ENCODE peak calls at places on chromosome 15, in four cellular contexts. A, K, T and D are unnamed samples.

GRCh38 chr15:42344763-42345162 is 14.5 kb upstream of the CAPN3 start:
- DNase-seq in A (no peak), K (no peak), T (no peak), D (no peak)

GRCh38 chr15:98779463-98780071 is 131.2 kb downstream of the IGF1R start:
- DNase-seq in A (peak), K (no peak), T (peak), D (peak)

GRCh38 chr15:99153026-99153535 is 48.2 kb downstream of the SYNM start:
- DNase-seq in A (no peak), K (peak), T (no peak), D (no peak)

GRCh38 chr15:47415539-47415971 is 301.8 kb upstream of the SEMA6D start:
- DNase-seq in A (no peak), K (no peak), T (no peak), D (no peak)

GRCh38 chr15:31353931-31354330 is 27.3 kb downstream of the KLF13 start:
- DNase-seq in A (no peak), K (no peak), T (no peak), D (no peak)

GRCh38 chr15:44148580-44148979 is 46.5 kb downstream of the FRMD5 start:
- DNase-seq in A (no peak), K (no peak), T (no peak), D (no peak)

GRCh38 chr15:43204016-43204901 is 16.6 kb downstream of the EPB42 start:
- DNase-seq in A (peak), K (no peak), T (peak), D (no peak)

GRCh38 chr15:57444877-57445513 is 68.7 kb downstream of the CGNL1 start:
- DNase-seq in A (no peak), K (no peak), T (no peak), D (no peak)

GRCh38 chr15:95325763-95326688 is 1004.5 kb upstream of the NR2F2 start:
- DNase-seq in A (no peak), K (no peak), T (no peak), D (no peak)

GRCh38 chr15:64740361-64741170 is 34.8 kb downstream of the RBPMS2 start:
- DNase-seq in A (no peak), K (no peak), T (peak), D (no peak)

GRCh38 chr15:60592386-60593339 is 113.7 kb upstream of the ICE2 start:
- DNase-seq in A (peak), K (peak), T (peak), D (peak)

GRCh38 chr15:60589728-60590127 is 110.8 kb upstream of the ICE2 start:
- DNase-seq in A (no peak), K (no peak), T (no peak), D (no peak)

GRCh38 chr15:60591491-60592385 is 112.8 kb upstream of the ICE2 start:
- DNase-seq in A (peak), K (no peak), T (peak), D (no peak)

GRCh38 chr15:60589253-60589652 is 110.3 kb upstream of the ICE2 start:
- DNase-seq in A (no peak), K (no peak), T (no peak), D (no peak)

GRCh38 chr15:60590935-60591490 is 112.1 kb upstream of the ICE2 start:
- DNase-seq in A (peak), K (no peak), T (peak), D (no peak)
- TF ChIP-seq CTCF in A (no peak), K (no peak), T (no peak), D (no peak)

DNA sequence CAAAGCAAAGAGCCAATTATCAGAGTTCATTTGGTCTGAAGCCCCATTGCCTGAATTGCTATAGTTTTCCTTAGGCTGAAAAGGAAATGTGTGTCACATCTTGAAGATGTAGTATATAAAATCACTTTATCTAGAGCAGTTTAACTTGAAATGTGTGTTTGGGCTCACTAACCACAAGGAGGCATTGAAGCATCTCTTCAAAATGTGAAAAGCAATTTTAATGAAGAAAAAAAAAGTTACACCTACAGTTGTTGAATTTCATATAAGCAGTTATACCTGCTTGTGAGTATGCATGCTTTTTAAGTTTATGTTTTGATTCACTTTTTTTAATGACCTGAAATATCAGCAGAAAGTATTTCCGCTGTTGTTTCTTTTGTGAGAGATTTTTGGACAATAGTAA is 129.3 kb downstream of the IQCH start:
- DNase-seq in A (no peak), K (no peak), T (no peak), D (no peak)
- TF ChIP-seq CTCF in A (no peak), K (no peak), T (no peak), D (no peak)

DNA sequence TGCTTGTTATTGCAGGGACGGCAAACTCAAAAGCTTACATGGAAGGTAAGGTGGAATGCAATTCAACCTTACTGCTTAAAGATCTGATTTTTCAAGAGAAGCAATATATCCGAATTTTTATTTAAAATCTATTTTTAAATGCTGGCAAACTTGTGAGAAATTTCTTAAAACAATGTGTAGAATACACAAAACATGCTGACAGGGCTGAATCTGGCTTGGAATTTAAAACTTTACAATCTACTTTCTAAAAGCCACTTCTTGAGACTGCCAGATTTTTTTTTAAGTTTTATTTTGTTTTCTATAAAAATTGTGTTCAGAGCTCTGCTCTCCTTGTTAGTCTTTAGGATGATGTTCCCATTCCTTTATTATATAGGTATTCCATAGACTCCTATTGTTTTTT is 146.7 kb downstream of the ADAM10 start:
- DNase-seq in A (no peak), K (no peak), T (no peak), D (no peak)
- TF ChIP-seq CTCF in A (no peak), K (no peak), T (no peak), D (no peak)

GRCh38 chr15:40336129-40337122 is 4.3 kb downstream of the CCDC9B start:
- DNase-seq in A (no peak), K (no peak), T (peak), D (no peak)
- TF ChIP-seq CTCF in A (no peak), K (no peak), T (peak), D (no peak)

GRCh38 chr15:78069630-78070029 is 7.9 kb downstream of the TBC1D2B start:
- DNase-seq in A (no peak), K (no peak), T (no peak), D (no peak)
- TF ChIP-seq CTCF in A (no peak), K (no peak), T (peak), D (no peak)

GRCh38 chr15:73682597-73683090 is 1.5 kb upstream of the CD276 start:
- DNase-seq in A (no peak), K (no peak), T (no peak), D (no peak)

GRCh38 chr15:73685561-73685960 is 1.4 kb downstream of the CD276 start:
- DNase-seq in A (no peak), K (no peak), T (no peak), D (no peak)

GRCh38 chr15:73683257-73683623 is 943 bp upstream of the CD276 start:
- DNase-seq in A (no peak), K (no peak), T (no peak), D (no peak)

GRCh38 chr15:73681856-73682596 is 2.2 kb upstream of the CD276 start:
- DNase-seq in A (no peak), K (no peak), T (no peak), D (no peak)

DNA sequence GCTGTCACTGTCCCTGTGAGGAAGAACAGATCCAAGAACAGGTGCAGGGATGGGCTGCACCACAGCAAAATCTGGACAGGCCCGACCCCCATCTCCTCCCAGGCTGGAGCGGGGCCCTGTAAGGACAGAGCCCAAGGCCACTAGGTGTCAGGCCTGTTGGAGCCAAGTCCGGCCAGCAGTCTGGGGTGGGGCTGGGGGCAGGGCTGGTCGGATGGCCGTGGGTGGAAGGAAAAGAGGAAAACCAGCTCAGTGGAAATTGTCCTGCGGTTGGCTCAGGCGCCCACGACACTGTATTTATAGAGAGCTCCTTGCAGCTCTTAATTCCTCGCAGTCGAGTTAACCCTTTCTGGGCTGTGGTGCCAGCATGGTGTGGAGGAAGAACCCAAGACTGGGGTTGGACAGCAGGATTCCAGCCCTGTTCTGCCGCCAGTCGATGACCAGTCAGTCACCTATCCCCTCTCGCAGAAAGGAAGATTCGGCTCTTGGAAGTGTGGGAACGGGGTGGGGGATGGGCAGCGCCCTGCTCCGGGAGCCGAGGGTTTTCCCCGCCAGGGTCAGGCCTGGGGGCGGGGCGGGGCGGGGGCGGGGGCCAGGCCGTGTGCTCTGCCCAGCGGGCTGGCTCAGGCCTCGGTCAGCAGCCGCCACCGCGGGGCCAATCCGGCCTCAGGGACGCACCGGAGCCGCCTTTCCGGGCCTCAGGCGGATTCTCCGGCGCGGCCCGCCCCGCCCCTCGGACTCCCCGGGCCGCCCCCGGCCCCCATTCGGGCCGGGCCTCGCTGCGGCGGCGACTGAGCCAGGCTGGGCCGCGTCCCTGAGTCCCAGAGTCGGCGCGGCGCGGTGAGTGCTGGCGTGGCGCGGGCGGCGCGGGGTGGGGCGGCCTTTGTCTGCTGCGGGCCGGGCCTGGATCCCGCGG is at the start of gene CD276:
- DNase-seq in A (peak), K (no peak), T (peak), D (peak)
- TF ChIP-seq CTCF in A (peak), K (no peak), T (peak), D (no peak)